ENCODE peak calls at places on chromosomes 5 and 9, in six cellular contexts. One of them, this sample, is unnamed. For H3K36me3, the result is how much of the 10 kb centered on the place peaks cover.

GRCh38 chr9:99431103-99431502 is 209.0 kb downstream of the SEC61B start:
- DNase-seq in OCI-LY7: no peak
- DNase-seq in uterus: no peak
- DNase-seq in adrenal gland: peak
- DNase-seq in CD8-positive, alpha-beta T cell: no peak
- DNase-seq in PC-3: no peak
- DNase-seq in this sample: no peak

GRCh38 chr5:176652136-176652535 is 4.9 kb downstream of the TSPAN17 start:
- DNase-seq in PC-3: no peak
- DNase-seq in CD8-positive, alpha-beta T cell: no peak
- DNase-seq in OCI-LY7: no peak
- DNase-seq in adrenal gland: no peak
- DNase-seq in uterus: no peak
- DNase-seq in this sample: no peak

GRCh38 chr5:143541943-143542797 is 138.7 kb upstream of the NR3C1 start:
- DNase-seq in OCI-LY7: no peak
- DNase-seq in CD8-positive, alpha-beta T cell: no peak
- DNase-seq in adrenal gland: no peak
- DNase-seq in uterus: no peak
- DNase-seq in PC-3: no peak
- DNase-seq in this sample: no peak

GRCh38 chr9:116101516-116101915 is 52.1 kb upstream of the PAPPA start:
- DNase-seq in PC-3: peak
- DNase-seq in uterus: no peak
- DNase-seq in OCI-LY7: no peak
- DNase-seq in CD8-positive, alpha-beta T cell: no peak
- DNase-seq in adrenal gland: no peak
- DNase-seq in this sample: no peak

GRCh38 chr5:67156976-67157583 is 39.5 kb downstream of the CD180 start:
- DNase-seq in adrenal gland: no peak
- DNase-seq in CD8-positive, alpha-beta T cell: peak
- DNase-seq in OCI-LY7: peak
- DNase-seq in uterus: peak
- DNase-seq in PC-3: peak
- DNase-seq in this sample: no peak

GRCh38 chr5:150576449-150576949 is 64.0 kb upstream of the SYNPO start:
- DNase-seq in PC-3: no peak
- DNase-seq in uterus: no peak
- DNase-seq in OCI-LY7: no peak
- DNase-seq in adrenal gland: no peak
- DNase-seq in CD8-positive, alpha-beta T cell: no peak
- DNase-seq in this sample: no peak

GRCh38 chr9:134807726-134808125 is 72.9 kb upstream of the FCN2 start:
- DNase-seq in adrenal gland: no peak
- DNase-seq in uterus: no peak
- DNase-seq in OCI-LY7: no peak
- DNase-seq in PC-3: no peak
- DNase-seq in CD8-positive, alpha-beta T cell: no peak
- DNase-seq in this sample: no peak

GRCh38 chr5:64789457-64789856 is 20.7 kb downstream of the CWC27 start:
- DNase-seq in uterus: no peak
- DNase-seq in adrenal gland: no peak
- DNase-seq in OCI-LY7: no peak
- DNase-seq in PC-3: no peak
- DNase-seq in CD8-positive, alpha-beta T cell: no peak
- DNase-seq in this sample: no peak

GRCh38 chr5:124139995-124140394 is 606.4 kb downstream of the ZNF608 start:
- DNase-seq in OCI-LY7: no peak
- DNase-seq in uterus: no peak
- DNase-seq in CD8-positive, alpha-beta T cell: no peak
- DNase-seq in PC-3: no peak
- DNase-seq in adrenal gland: no peak
- DNase-seq in this sample: no peak

GRCh38 chr5:144131256-144131655 is 39.2 kb downstream of the YIPF5 start:
- DNase-seq in PC-3: no peak
- DNase-seq in adrenal gland: no peak
- DNase-seq in CD8-positive, alpha-beta T cell: no peak
- DNase-seq in uterus: no peak
- DNase-seq in OCI-LY7: no peak
- DNase-seq in this sample: no peak

GRCh38 chr5:44770936-44771717 is 37.6 kb upstream of the MRPS30 start:
- DNase-seq in OCI-LY7: no peak
- DNase-seq in CD8-positive, alpha-beta T cell: no peak
- DNase-seq in uterus: no peak
- DNase-seq in adrenal gland: no peak
- DNase-seq in PC-3: no peak
- DNase-seq in this sample: no peak

GRCh38 chr9:128568470-128569083 is 16.2 kb downstream of the SPTAN1 start:
- DNase-seq in PC-3: no peak
- DNase-seq in OCI-LY7: no peak
- DNase-seq in uterus: no peak
- DNase-seq in CD8-positive, alpha-beta T cell: no peak
- DNase-seq in adrenal gland: no peak
- DNase-seq in this sample: no peak

GRCh38 chr5:159844725-159845124 is 71.6 kb upstream of the ADRA1B start:
- DNase-seq in OCI-LY7: no peak
- DNase-seq in PC-3: no peak
- DNase-seq in CD8-positive, alpha-beta T cell: no peak
- DNase-seq in adrenal gland: no peak
- DNase-seq in uterus: no peak
- DNase-seq in this sample: no peak

GRCh38 chr5:170939178-170939577 is 77.4 kb downstream of the RANBP17 start:
- DNase-seq in uterus: no peak
- DNase-seq in adrenal gland: no peak
- DNase-seq in OCI-LY7: no peak
- DNase-seq in PC-3: no peak
- DNase-seq in CD8-positive, alpha-beta T cell: no peak
- DNase-seq in this sample: no peak

GRCh38 chr9:30075451-30076199 is 2308.8 kb upstream of the ACO1 start:
- DNase-seq in PC-3: peak
- DNase-seq in adrenal gland: no peak
- DNase-seq in uterus: no peak
- DNase-seq in CD8-positive, alpha-beta T cell: no peak
- DNase-seq in OCI-LY7: no peak
- DNase-seq in this sample: no peak

GRCh38 chr5:71877511-71877910 is 158.4 kb downstream of the CARTPT start:
- DNase-seq in PC-3: no peak
- DNase-seq in OCI-LY7: peak
- DNase-seq in adrenal gland: no peak
- DNase-seq in CD8-positive, alpha-beta T cell: no peak
- DNase-seq in uterus: no peak
- DNase-seq in this sample: no peak

GRCh38 chr9:109469646-109470358 is 28.3 kb downstream of the PTPN3 start:
- DNase-seq in adrenal gland: peak
- DNase-seq in uterus: peak
- DNase-seq in OCI-LY7: peak
- DNase-seq in CD8-positive, alpha-beta T cell: peak
- DNase-seq in PC-3: peak
- DNase-seq in this sample: peak

GRCh38 chr5:40221796-40222195 is 457.9 kb upstream of the PTGER4 start:
- DNase-seq in uterus: no peak
- DNase-seq in adrenal gland: no peak
- DNase-seq in OCI-LY7: no peak
- DNase-seq in CD8-positive, alpha-beta T cell: no peak
- DNase-seq in PC-3: peak
- DNase-seq in this sample: no peak

GRCh38 chr5:38472541-38472940 is 83.9 kb downstream of the LIFR start:
- DNase-seq in uterus: no peak
- DNase-seq in CD8-positive, alpha-beta T cell: no peak
- DNase-seq in adrenal gland: no peak
- DNase-seq in OCI-LY7: no peak
- DNase-seq in PC-3: no peak
- DNase-seq in this sample: no peak

GRCh38 chr5:88734191-88734640 is 148.8 kb downstream of the MEF2C start:
- DNase-seq in PC-3: no peak
- DNase-seq in uterus: no peak
- DNase-seq in OCI-LY7: peak
- DNase-seq in CD8-positive, alpha-beta T cell: no peak
- DNase-seq in adrenal gland: peak
- DNase-seq in this sample: peak

GRCh38 chr5:175443514-175444059 is 395 bp downstream of the DRD1 start:
- DNase-seq in OCI-LY7: no peak
- DNase-seq in uterus: no peak
- DNase-seq in PC-3: no peak
- DNase-seq in adrenal gland: no peak
- DNase-seq in CD8-positive, alpha-beta T cell: no peak
- DNase-seq in this sample: no peak

GRCh38 chr5:175444060-175444904 is at the start of gene DRD1:
- DNase-seq in OCI-LY7: peak
- DNase-seq in adrenal gland: peak
- DNase-seq in PC-3: peak
- DNase-seq in CD8-positive, alpha-beta T cell: peak
- DNase-seq in uterus: no peak
- DNase-seq in this sample: peak

GRCh38 chr5:175448276-175448675 is 4.3 kb upstream of the DRD1 start:
- DNase-seq in uterus: no peak
- DNase-seq in adrenal gland: no peak
- DNase-seq in CD8-positive, alpha-beta T cell: no peak
- DNase-seq in OCI-LY7: no peak
- DNase-seq in PC-3: no peak
- DNase-seq in this sample: no peak

GRCh38 chr5:175447571-175447970 is 3.6 kb upstream of the DRD1 start:
- DNase-seq in PC-3: no peak
- DNase-seq in adrenal gland: no peak
- DNase-seq in CD8-positive, alpha-beta T cell: no peak
- DNase-seq in uterus: no peak
- DNase-seq in OCI-LY7: no peak
- DNase-seq in this sample: no peak

GRCh38 chr5:175444905-175445456 is 999 bp upstream of the DRD1 start:
- DNase-seq in adrenal gland: no peak
- DNase-seq in OCI-LY7: no peak
- DNase-seq in CD8-positive, alpha-beta T cell: no peak
- DNase-seq in uterus: no peak
- DNase-seq in PC-3: no peak
- DNase-seq in this sample: no peak
- H3K4me3 ChIP-seq in adrenal gland: no peak
- H3K4me3 ChIP-seq in OCI-LY7: no peak
- H3K4me3 ChIP-seq in CD8-positive, alpha-beta T cell: no peak
- H3K4me3 ChIP-seq in uterus: no peak
- H3K4me3 ChIP-seq in PC-3: no peak
- H3K4me3 ChIP-seq in this sample: no peak

GRCh38 chr5:141182248-141182647 is at the start of gene PCDHB16:
- DNase-seq in PC-3: no peak
- DNase-seq in CD8-positive, alpha-beta T cell: no peak
- DNase-seq in adrenal gland: no peak
- DNase-seq in uterus: peak
- DNase-seq in OCI-LY7: no peak
- DNase-seq in this sample: no peak

GRCh38 chr5:141192110-141192725 is at the start of gene PCDHB10:
- DNase-seq in CD8-positive, alpha-beta T cell: no peak
- DNase-seq in OCI-LY7: peak
- DNase-seq in adrenal gland: no peak
- DNase-seq in PC-3: peak
- DNase-seq in uterus: no peak
- DNase-seq in this sample: no peak

DNA sequence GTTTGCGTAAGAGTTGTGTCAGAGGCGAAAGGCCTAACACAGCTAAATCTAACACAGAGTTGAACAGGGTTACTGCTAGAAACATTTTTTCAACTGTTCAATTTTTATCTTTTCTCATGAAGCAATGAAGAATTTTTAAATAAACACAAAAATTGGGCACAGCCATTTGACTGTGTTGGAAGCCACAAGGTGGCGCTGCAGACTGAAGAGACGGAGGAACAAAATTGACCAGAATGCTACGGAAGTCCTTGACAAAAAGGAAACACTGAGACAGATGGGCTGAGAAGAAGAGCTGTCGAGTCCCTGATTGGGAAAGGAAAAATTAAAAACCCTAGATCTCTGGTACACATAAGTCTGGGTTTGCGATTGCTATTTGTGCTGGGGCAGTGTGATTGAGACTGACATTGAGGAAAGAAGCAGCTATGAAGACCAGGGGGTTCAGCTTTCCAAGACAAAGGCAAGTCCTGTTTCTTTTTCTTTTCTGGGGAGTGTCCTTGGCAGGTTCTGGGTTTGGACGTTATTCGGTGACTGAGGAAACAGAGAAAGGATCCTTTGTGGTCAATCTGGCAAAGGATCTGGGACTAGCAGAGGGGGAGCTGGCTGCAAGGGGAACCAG is at the start of gene PCDHB9:
- DNase-seq in OCI-LY7: peak
- DNase-seq in adrenal gland: no peak
- DNase-seq in CD8-positive, alpha-beta T cell: no peak
- DNase-seq in PC-3: peak
- DNase-seq in uterus: no peak
- DNase-seq in this sample: no peak
- TF ChIP-seq CTCF in OCI-LY7: peak
- TF ChIP-seq CTCF in adrenal gland: no peak
- TF ChIP-seq CTCF in CD8-positive, alpha-beta T cell: peak
- TF ChIP-seq CTCF in PC-3: peak
- TF ChIP-seq CTCF in uterus: peak
- TF ChIP-seq CTCF in this sample: peak

GRCh38 chr9:107309271-107309670 is 26.2 kb downstream of the RAD23B start:
- DNase-seq in adrenal gland: no peak
- DNase-seq in CD8-positive, alpha-beta T cell: no peak
- DNase-seq in uterus: no peak
- DNase-seq in OCI-LY7: no peak
- DNase-seq in PC-3: no peak
- DNase-seq in this sample: no peak

GRCh38 chr9:107307331-107307730 is 24.3 kb downstream of the RAD23B start:
- DNase-seq in CD8-positive, alpha-beta T cell: no peak
- DNase-seq in OCI-LY7: no peak
- DNase-seq in uterus: no peak
- DNase-seq in PC-3: no peak
- DNase-seq in adrenal gland: no peak
- DNase-seq in this sample: no peak

GRCh38 chr9:107306308-107306707 is 23.2 kb downstream of the RAD23B start:
- DNase-seq in PC-3: no peak
- DNase-seq in uterus: no peak
- DNase-seq in CD8-positive, alpha-beta T cell: no peak
- DNase-seq in adrenal gland: no peak
- DNase-seq in OCI-LY7: no peak
- DNase-seq in this sample: no peak

GRCh38 chr9:107312651-107313050 is 29.6 kb downstream of the RAD23B start:
- DNase-seq in PC-3: no peak
- DNase-seq in uterus: no peak
- DNase-seq in adrenal gland: no peak
- DNase-seq in OCI-LY7: no peak
- DNase-seq in CD8-positive, alpha-beta T cell: no peak
- DNase-seq in this sample: no peak

DNA sequence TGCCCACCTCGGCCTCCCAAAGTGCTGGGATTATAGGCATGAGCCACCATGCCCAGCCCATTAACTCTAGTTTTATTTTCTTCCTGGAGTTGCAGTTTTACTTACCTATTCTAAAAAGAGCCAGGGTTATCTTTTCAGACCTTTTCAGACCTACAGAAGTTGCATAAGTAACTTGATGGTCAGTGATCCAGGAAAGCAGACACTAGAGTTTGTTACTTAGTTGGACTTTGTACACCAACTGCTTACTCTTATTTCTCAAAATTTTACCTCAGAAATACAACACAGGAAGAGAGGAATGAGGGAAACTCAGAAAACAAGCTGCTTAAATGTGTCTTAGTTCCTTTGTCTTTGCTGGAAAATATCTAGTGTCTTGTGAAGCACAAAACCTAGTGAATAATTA is 25.4 kb downstream of the RAD23B start:
- DNase-seq in OCI-LY7: no peak
- DNase-seq in adrenal gland: no peak
- DNase-seq in PC-3: no peak
- DNase-seq in CD8-positive, alpha-beta T cell: no peak
- DNase-seq in uterus: no peak
- DNase-seq in this sample: no peak
- H3K36me3 ChIP-seq in OCI-LY7: half or more
- H3K36me3 ChIP-seq in adrenal gland: half or more
- H3K36me3 ChIP-seq in PC-3: half or more
- H3K36me3 ChIP-seq in CD8-positive, alpha-beta T cell: under half
- H3K36me3 ChIP-seq in uterus: under half
- H3K36me3 ChIP-seq in this sample: under half

GRCh38 chr5:478982-479535 is 36.1 kb downstream of the EXOC3 start:
- DNase-seq in PC-3: no peak
- DNase-seq in adrenal gland: no peak
- DNase-seq in uterus: no peak
- DNase-seq in OCI-LY7: no peak
- DNase-seq in CD8-positive, alpha-beta T cell: no peak
- DNase-seq in this sample: no peak
- H3K4me3 ChIP-seq in PC-3: no peak
- H3K4me3 ChIP-seq in adrenal gland: no peak
- H3K4me3 ChIP-seq in uterus: no peak
- H3K4me3 ChIP-seq in OCI-LY7: no peak
- H3K4me3 ChIP-seq in CD8-positive, alpha-beta T cell: no peak
- H3K4me3 ChIP-seq in this sample: no peak

This sample was measured in GM06990.